ENCODE peak calls at places on chromosomes 1 and 21, in seven cellular contexts. J, X, W, K, R, O and G are unnamed samples.

GRCh38 chr21:30104246-30104645 is 62.4 kb downstream of the CLDN17 start:
- DNase-seq in J (no peak), O (no peak), X (no peak), K (no peak), W (no peak), R (no peak), G (no peak)

GRCh38 chr1:212329104-212329503 is 43.9 kb downstream of the PPP2R5A start:
- DNase-seq in K (no peak), X (no peak), W (no peak), O (no peak), J (no peak), R (no peak), G (no peak)

GRCh38 chr1:85453640-85454194 is 11.2 kb downstream of the DDAH1 start:
- DNase-seq in J (no peak), O (no peak), K (no peak), W (no peak), X (no peak), R (no peak), G (no peak)

GRCh38 chr1:228340686-228341449 is 65.8 kb downstream of the TRIM11 start:
- DNase-seq in X (no peak), O (no peak), J (no peak), W (no peak), R (no peak), K (no peak), G (peak; percentile 74)

GRCh38 chr1:66944330-66945274 is 19.8 kb downstream of the MIER1 start:
- DNase-seq in K (no peak), W (no peak), R (peak; percentile 45), O (no peak), J (no peak), X (no peak), G (no peak)

GRCh38 chr1:238652346-238652968 is 733.9 kb upstream of the CHRM3 start:
- DNase-seq in R (no peak), K (no peak), J (no peak), X (no peak), O (no peak), W (no peak), G (no peak)

GRCh38 chr21:42640486-42640885 is 12.9 kb upstream of the PDE9A start:
- DNase-seq in J (no peak), O (no peak), K (no peak), X (no peak), R (no peak), W (no peak), G (no peak)

GRCh38 chr1:24864409-24864808 is 65.7 kb downstream of the RUNX3 start:
- DNase-seq in O (no peak), W (no peak), J (no peak), K (no peak), X (no peak), R (no peak), G (no peak)

GRCh38 chr21:38937286-38937790 is 131.6 kb downstream of the ETS2 start:
- DNase-seq in K (no peak), W (no peak), R (no peak), J (no peak), X (no peak), O (no peak), G (no peak)

GRCh38 chr1:15262003-15262377 is 15.0 kb downstream of the FHAD1 start:
- DNase-seq in O (no peak), X (no peak), W (no peak), J (no peak), K (no peak), R (no peak), G (no peak)

GRCh38 chr1:1318131-1318652 is 6.3 kb downstream of the INTS11 start:
- DNase-seq in K (peak; percentile 67), W (no peak), O (no peak), X (no peak), J (no peak), R (peak; percentile 89), G (no peak)

GRCh38 chr1:228927947-228928898 is 192.9 kb downstream of the RHOU start:
- DNase-seq in O (no peak), J (no peak), X (no peak), W (no peak), K (no peak), R (no peak), G (no peak)

GRCh38 chr1:86846166-86846647 is 67.7 kb downstream of the SELENOF start:
- DNase-seq in R (no peak), X (no peak), J (no peak), O (no peak), W (no peak), K (no peak), G (no peak)

GRCh38 chr1:54081306-54082270 is 28.2 kb downstream of the TCEANC2 start:
- DNase-seq in O (peak; percentile 11), X (no peak), J (peak; percentile 58), W (peak; percentile 49), K (peak; percentile 41), R (peak; percentile 90), G (peak; percentile 24)

GRCh38 chr1:178010674-178011073 is 40.8 kb upstream of the SEC16B start:
- DNase-seq in R (no peak), W (no peak), J (no peak), O (no peak), X (no peak), K (no peak), G (no peak)